ENCODE peak calls at places on chromosome 15, in four cellular contexts. I, C, R and Z are unnamed samples.

GRCh38 chr15:57690341-57690966 is 16.1 kb upstream of the POLR2M start:
- DNase-seq in I (no peak), C (no peak), R (no peak), Z (no peak)

GRCh38 chr15:57382222-57382621 is 5.9 kb downstream of the CGNL1 start:
- DNase-seq in I (no peak), C (no peak), R (no peak), Z (no peak)

GRCh38 chr15:34603095-34603494 is 19.6 kb upstream of the GOLGA8B start:
- DNase-seq in I (peak), C (no peak), R (no peak), Z (peak)

GRCh38 chr15:44719293-44719999 is 8.1 kb downstream of the B2M start:
- DNase-seq in I (peak), C (no peak), R (peak), Z (peak)

GRCh38 chr15:83114305-83114704 is 6.9 kb downstream of the TM6SF1 start:
- DNase-seq in I (no peak), C (no peak), R (no peak), Z (no peak)

GRCh38 chr15:41558400-41559238 is at the start of gene TYRO3:
- DNase-seq in I (peak), C (no peak), R (peak), Z (peak)

GRCh38 chr15:83287541-83288027 is 3.1 kb upstream of the BNC1 start:
- DNase-seq in I (no peak), C (no peak), R (no peak), Z (peak)

GRCh38 chr15:40053234-40054055 is 14.5 kb upstream of the SRP14 start:
- DNase-seq in I (no peak), C (no peak), R (peak), Z (no peak)

GRCh38 chr15:29805043-29805707 is 17.1 kb downstream of the TJP1 start:
- DNase-seq in I (no peak), C (no peak), R (no peak), Z (peak)

GRCh38 chr15:40097968-40098476 is 10.7 kb downstream of the BMF start:
- DNase-seq in I (peak), C (no peak), R (no peak), Z (no peak)

GRCh38 chr15:97680606-97681220 is 279.8 kb upstream of the ARRDC4 start:
- DNase-seq in I (no peak), C (no peak), R (no peak), Z (no peak)

GRCh38 chr15:80431635-80432034 is 27.5 kb downstream of the ARNT2 start:
- DNase-seq in I (no peak), C (no peak), R (no peak), Z (no peak)

GRCh38 chr15:99956022-99956775 is 223.0 kb upstream of the LYSMD4 start:
- DNase-seq in I (no peak), C (no peak), R (no peak), Z (no peak)

GRCh38 chr15:40333922-40334492 is 6.7 kb downstream of the CCDC9B start:
- DNase-seq in I (no peak), C (no peak), R (peak), Z (peak)

GRCh38 chr15:59549826-59550225 is 61.8 kb upstream of the GCNT3 start:
- DNase-seq in I (no peak), C (no peak), R (no peak), Z (no peak)

GRCh38 chr15:75024102-75024636 is 779 bp downstream of the PPCDC start:
- DNase-seq in I (peak), C (no peak), R (peak), Z (peak)

GRCh38 chr15:84656972-84657371 is 1.0 kb downstream of the NMB start:
- DNase-seq in I (no peak), C (no peak), R (no peak), Z (no peak)

GRCh38 chr15:84653584-84653909 is 536 bp downstream of the WDR73 start:
- DNase-seq in I (no peak), C (no peak), R (no peak), Z (no peak)

GRCh38 chr15:84654689-84655453 is 788 bp upstream of the WDR73 start:
- DNase-seq in I (peak), C (peak), R (peak), Z (peak)

GRCh38 chr15:84657748-84658079 is 285 bp downstream of the NMB start:
- DNase-seq in I (no peak), C (no peak), R (no peak), Z (no peak)

GRCh38 chr15:84653910-84654688 is at the start of gene WDR73:
- DNase-seq in I (peak), C (peak), R (peak), Z (peak)
- TF ChIP-seq CTCF in I (no peak), C (no peak), R (no peak), Z (no peak)

DNA sequence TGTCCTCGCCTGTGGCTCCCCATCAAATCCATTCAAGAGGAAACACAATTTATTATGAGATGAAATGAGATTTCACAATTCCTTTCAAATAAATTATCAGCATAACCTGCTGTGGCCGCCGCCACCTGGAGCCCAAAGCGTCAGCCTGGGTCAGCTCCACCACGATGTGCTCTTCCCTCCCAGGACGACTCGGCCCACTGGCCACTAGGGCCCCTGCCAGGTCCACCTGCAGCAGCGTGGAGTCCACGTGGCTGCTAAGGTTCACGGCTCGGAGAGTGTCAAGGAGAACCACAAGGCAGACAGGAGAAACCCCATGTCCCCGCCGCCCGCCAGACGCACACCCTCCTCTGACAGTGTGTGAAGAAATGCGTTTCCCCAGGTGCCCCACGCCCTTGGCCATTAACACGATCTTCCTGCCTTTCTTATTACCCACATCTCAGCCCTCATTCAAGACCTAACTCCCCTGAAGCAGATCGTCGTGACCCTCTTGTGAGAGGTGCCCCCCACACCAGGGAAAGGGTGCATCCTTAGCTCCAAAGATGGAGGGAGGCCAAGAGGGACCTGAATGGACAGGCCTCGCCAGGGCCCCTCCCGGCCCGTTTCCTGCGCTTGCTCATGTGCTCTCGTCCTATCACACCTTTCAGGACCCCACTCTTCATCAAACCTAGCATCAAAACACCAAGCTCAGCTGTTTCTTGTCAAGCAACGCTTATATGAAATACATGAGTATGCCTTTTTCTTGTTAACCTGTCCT is 80.6 kb downstream of the OCA2 start:
- DNase-seq in I (no peak), C (no peak), R (no peak), Z (no peak)
- H3K9ac ChIP-seq in I (no peak), C (no peak), R (no peak), Z (no peak)

GRCh38 chr15:66252411-66253295 is 897 bp downstream of the MEGF11 start:
- DNase-seq in I (peak), C (peak), R (peak), Z (peak)
- TF ChIP-seq EZH2 in I (no peak), C (no peak), R (no peak), Z (peak)

GRCh38 chr15:73709671-73710070 is 25.5 kb downstream of the CD276 start:
- DNase-seq in I (no peak), C (no peak), R (no peak), Z (no peak)

GRCh38 chr15:73714695-73715301 is 30.6 kb downstream of the CD276 start:
- DNase-seq in I (no peak), C (no peak), R (no peak), Z (no peak)

GRCh38 chr15:73710321-73710720 is 26.1 kb downstream of the CD276 start:
- DNase-seq in I (no peak), C (no peak), R (no peak), Z (no peak)

GRCh38 chr15:73711526-73711925 is 27.3 kb downstream of the CD276 start:
- DNase-seq in I (no peak), C (no peak), R (no peak), Z (no peak)

DNA sequence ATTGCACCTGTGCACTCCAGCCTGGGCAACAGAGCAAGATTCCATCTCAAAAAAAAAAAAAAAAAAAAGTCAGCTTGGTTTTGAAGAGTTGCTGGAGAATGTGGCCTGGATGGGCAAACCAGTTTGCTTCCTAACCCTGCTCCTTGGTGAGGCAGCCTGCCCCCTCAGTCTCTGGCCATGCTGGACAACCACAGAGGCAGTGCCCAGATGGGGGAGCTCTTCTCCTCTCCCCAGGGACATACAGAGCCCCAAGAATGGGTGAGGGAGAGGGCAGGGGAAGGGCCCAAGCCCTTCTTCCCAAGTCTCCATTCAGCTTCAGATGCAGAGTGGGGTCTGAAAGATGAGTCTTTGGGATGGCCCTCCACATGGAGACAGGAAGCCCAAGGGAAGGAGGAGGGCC is 27.9 kb downstream of the CD276 start:
- DNase-seq in I (no peak), C (no peak), R (no peak), Z (no peak)
- TF ChIP-seq CTCF in I (no peak), C (peak), R (no peak), Z (no peak)

GRCh38 chr15:67092726-67093125 is 27.3 kb downstream of the SMAD3 start:
- DNase-seq in I (no peak), C (no peak), R (no peak), Z (no peak)
- H3K9ac ChIP-seq in I (no peak), C (no peak), R (no peak), Z (no peak)